ENCODE peak calls at places on chromosomes 12 and 14, in eight cellular contexts. One of them, this sample, is unnamed.

GRCh38 chr12:78376257-78376656 is 488.3 kb upstream of the SYT1 start:
- DNase-seq in A549: no peak
- DNase-seq in cardiac fibroblast: no peak
- DNase-seq in CD4-positive, alpha-beta T cell: no peak
- DNase-seq in glutamatergic neuron: no peak
- DNase-seq in hepatocyte: no peak
- DNase-seq in bronchial epithelial cell: no peak
- DNase-seq in activated B cell treated with CpG ODN at 0.5 μM for 24 hours: no peak
- DNase-seq in this sample: no peak

GRCh38 chr14:91377700-91378652 is 39.6 kb downstream of the CCDC88C start:
- DNase-seq in hepatocyte: no peak
- DNase-seq in activated B cell treated with CpG ODN at 0.5 μM for 24 hours: no peak
- DNase-seq in cardiac fibroblast: no peak
- DNase-seq in glutamatergic neuron: peak
- DNase-seq in bronchial epithelial cell: no peak
- DNase-seq in CD4-positive, alpha-beta T cell: no peak
- DNase-seq in A549: no peak
- DNase-seq in this sample: peak

GRCh38 chr12:9992296-9992695 is 6.6 kb downstream of the CLEC1B start:
- DNase-seq in glutamatergic neuron: no peak
- DNase-seq in cardiac fibroblast: no peak
- DNase-seq in CD4-positive, alpha-beta T cell: no peak
- DNase-seq in hepatocyte: no peak
- DNase-seq in A549: no peak
- DNase-seq in bronchial epithelial cell: no peak
- DNase-seq in activated B cell treated with CpG ODN at 0.5 μM for 24 hours: no peak
- DNase-seq in this sample: no peak

GRCh38 chr12:79019672-79020071 is 155.1 kb downstream of the SYT1 start:
- DNase-seq in hepatocyte: no peak
- DNase-seq in A549: no peak
- DNase-seq in activated B cell treated with CpG ODN at 0.5 μM for 24 hours: no peak
- DNase-seq in cardiac fibroblast: no peak
- DNase-seq in glutamatergic neuron: no peak
- DNase-seq in CD4-positive, alpha-beta T cell: no peak
- DNase-seq in bronchial epithelial cell: no peak
- DNase-seq in this sample: no peak

GRCh38 chr12:127260531-127260930 is 1006.4 kb upstream of the TMEM132C start:
- DNase-seq in A549: no peak
- DNase-seq in activated B cell treated with CpG ODN at 0.5 μM for 24 hours: no peak
- DNase-seq in CD4-positive, alpha-beta T cell: no peak
- DNase-seq in glutamatergic neuron: no peak
- DNase-seq in cardiac fibroblast: no peak
- DNase-seq in hepatocyte: no peak
- DNase-seq in bronchial epithelial cell: peak
- DNase-seq in this sample: no peak

GRCh38 chr14:44742202-44742601 is 219.5 kb downstream of the KLHL28 start:
- DNase-seq in cardiac fibroblast: no peak
- DNase-seq in A549: no peak
- DNase-seq in bronchial epithelial cell: no peak
- DNase-seq in activated B cell treated with CpG ODN at 0.5 μM for 24 hours: no peak
- DNase-seq in hepatocyte: no peak
- DNase-seq in CD4-positive, alpha-beta T cell: no peak
- DNase-seq in glutamatergic neuron: no peak
- DNase-seq in this sample: no peak

GRCh38 chr14:58100735-58101368 is 51.2 kb downstream of the ARMH4 start:
- DNase-seq in activated B cell treated with CpG ODN at 0.5 μM for 24 hours: no peak
- DNase-seq in cardiac fibroblast: no peak
- DNase-seq in glutamatergic neuron: no peak
- DNase-seq in A549: no peak
- DNase-seq in hepatocyte: no peak
- DNase-seq in bronchial epithelial cell: peak
- DNase-seq in CD4-positive, alpha-beta T cell: no peak
- DNase-seq in this sample: no peak

GRCh38 chr14:51481643-51482042 is 170.1 kb upstream of the FRMD6 start:
- DNase-seq in cardiac fibroblast: no peak
- DNase-seq in hepatocyte: no peak
- DNase-seq in glutamatergic neuron: no peak
- DNase-seq in bronchial epithelial cell: no peak
- DNase-seq in A549: no peak
- DNase-seq in activated B cell treated with CpG ODN at 0.5 μM for 24 hours: no peak
- DNase-seq in CD4-positive, alpha-beta T cell: no peak
- DNase-seq in this sample: no peak

GRCh38 chr12:118120579-118121363 is 15.2 kb upstream of the PEBP1 start:
- DNase-seq in activated B cell treated with CpG ODN at 0.5 μM for 24 hours: peak
- DNase-seq in CD4-positive, alpha-beta T cell: peak
- DNase-seq in cardiac fibroblast: peak
- DNase-seq in glutamatergic neuron: peak
- DNase-seq in hepatocyte: peak
- DNase-seq in bronchial epithelial cell: peak
- DNase-seq in A549: peak
- DNase-seq in this sample: peak

GRCh38 chr12:57173089-57173488 is 25.7 kb upstream of the LRP1-AS start:
- DNase-seq in CD4-positive, alpha-beta T cell: peak
- DNase-seq in hepatocyte: peak
- DNase-seq in cardiac fibroblast: no peak
- DNase-seq in bronchial epithelial cell: no peak
- DNase-seq in activated B cell treated with CpG ODN at 0.5 μM for 24 hours: no peak
- DNase-seq in A549: peak
- DNase-seq in glutamatergic neuron: peak
- DNase-seq in this sample: no peak

GRCh38 chr12:53230971-53231858 is 794 bp downstream of the RARG start:
- DNase-seq in A549: no peak
- DNase-seq in activated B cell treated with CpG ODN at 0.5 μM for 24 hours: no peak
- DNase-seq in hepatocyte: no peak
- DNase-seq in glutamatergic neuron: no peak
- DNase-seq in cardiac fibroblast: no peak
- DNase-seq in bronchial epithelial cell: no peak
- DNase-seq in CD4-positive, alpha-beta T cell: no peak
- DNase-seq in this sample: no peak

GRCh38 chr12:31118347-31118830 is 44.7 kb downstream of the DDX11 start:
- DNase-seq in A549: peak
- DNase-seq in CD4-positive, alpha-beta T cell: no peak
- DNase-seq in activated B cell treated with CpG ODN at 0.5 μM for 24 hours: no peak
- DNase-seq in hepatocyte: peak
- DNase-seq in glutamatergic neuron: no peak
- DNase-seq in cardiac fibroblast: peak
- DNase-seq in bronchial epithelial cell: no peak
- DNase-seq in this sample: no peak

GRCh38 chr12:4153343-4153892 is 120.1 kb upstream of the CCND2 start:
- DNase-seq in cardiac fibroblast: no peak
- DNase-seq in CD4-positive, alpha-beta T cell: peak
- DNase-seq in hepatocyte: no peak
- DNase-seq in activated B cell treated with CpG ODN at 0.5 μM for 24 hours: peak
- DNase-seq in A549: no peak
- DNase-seq in glutamatergic neuron: no peak
- DNase-seq in bronchial epithelial cell: no peak
- DNase-seq in this sample: peak

GRCh38 chr12:95858451-95859343 is at the start of gene SNRPF:
- DNase-seq in hepatocyte: peak
- DNase-seq in glutamatergic neuron: peak
- DNase-seq in bronchial epithelial cell: peak
- DNase-seq in CD4-positive, alpha-beta T cell: peak
- DNase-seq in cardiac fibroblast: peak
- DNase-seq in activated B cell treated with CpG ODN at 0.5 μM for 24 hours: peak
- DNase-seq in A549: peak
- DNase-seq in this sample: peak
- TF ChIP-seq CTCF in hepatocyte: peak
- TF ChIP-seq CTCF in glutamatergic neuron: no peak
- TF ChIP-seq CTCF in bronchial epithelial cell: peak
- TF ChIP-seq CTCF in CD4-positive, alpha-beta T cell: no peak
- TF ChIP-seq CTCF in cardiac fibroblast: peak
- TF ChIP-seq CTCF in activated B cell treated with CpG ODN at 0.5 μM for 24 hours: no peak
- TF ChIP-seq CTCF in A549: no peak
- TF ChIP-seq CTCF in this sample: no peak

GRCh38 chr12:47819544-47819901 is 180 bp downstream of the HDAC7 start:
- DNase-seq in activated B cell treated with CpG ODN at 0.5 μM for 24 hours: no peak
- DNase-seq in cardiac fibroblast: no peak
- DNase-seq in bronchial epithelial cell: no peak
- DNase-seq in CD4-positive, alpha-beta T cell: no peak
- DNase-seq in A549: no peak
- DNase-seq in glutamatergic neuron: peak
- DNase-seq in hepatocyte: no peak
- DNase-seq in this sample: no peak

GRCh38 chr12:47818007-47818376 is 1.7 kb downstream of the HDAC7 start:
- DNase-seq in A549: no peak
- DNase-seq in cardiac fibroblast: no peak
- DNase-seq in glutamatergic neuron: no peak
- DNase-seq in CD4-positive, alpha-beta T cell: no peak
- DNase-seq in activated B cell treated with CpG ODN at 0.5 μM for 24 hours: no peak
- DNase-seq in bronchial epithelial cell: no peak
- DNase-seq in hepatocyte: no peak
- DNase-seq in this sample: no peak

GRCh38 chr12:47819902-47820630 is at the start of gene HDAC7:
- DNase-seq in activated B cell treated with CpG ODN at 0.5 μM for 24 hours: peak
- DNase-seq in A549: peak
- DNase-seq in hepatocyte: peak
- DNase-seq in glutamatergic neuron: peak
- DNase-seq in CD4-positive, alpha-beta T cell: peak
- DNase-seq in cardiac fibroblast: peak
- DNase-seq in bronchial epithelial cell: peak
- DNase-seq in this sample: peak

GRCh38 chr12:47818382-47818700 is 1.4 kb downstream of the HDAC7 start:
- DNase-seq in hepatocyte: no peak
- DNase-seq in activated B cell treated with CpG ODN at 0.5 μM for 24 hours: no peak
- DNase-seq in glutamatergic neuron: no peak
- DNase-seq in CD4-positive, alpha-beta T cell: no peak
- DNase-seq in cardiac fibroblast: peak
- DNase-seq in A549: no peak
- DNase-seq in bronchial epithelial cell: no peak
- DNase-seq in this sample: no peak

GRCh38 chr12:47818701-47819543 is 781 bp downstream of the HDAC7 start:
- DNase-seq in glutamatergic neuron: peak
- DNase-seq in cardiac fibroblast: peak
- DNase-seq in activated B cell treated with CpG ODN at 0.5 μM for 24 hours: peak
- DNase-seq in A549: peak
- DNase-seq in bronchial epithelial cell: no peak
- DNase-seq in CD4-positive, alpha-beta T cell: peak
- DNase-seq in hepatocyte: peak
- DNase-seq in this sample: peak
- TF ChIP-seq CTCF in glutamatergic neuron: no peak
- TF ChIP-seq CTCF in cardiac fibroblast: peak
- TF ChIP-seq CTCF in activated B cell treated with CpG ODN at 0.5 μM for 24 hours: no peak
- TF ChIP-seq CTCF in A549: peak
- TF ChIP-seq CTCF in bronchial epithelial cell: peak
- TF ChIP-seq CTCF in CD4-positive, alpha-beta T cell: no peak
- TF ChIP-seq CTCF in hepatocyte: peak
- TF ChIP-seq CTCF in this sample: no peak

GRCh38 chr12:124053855-124054254 is 80.8 kb downstream of the ZNF664 start:
- DNase-seq in hepatocyte: peak
- DNase-seq in bronchial epithelial cell: peak
- DNase-seq in glutamatergic neuron: peak
- DNase-seq in activated B cell treated with CpG ODN at 0.5 μM for 24 hours: no peak
- DNase-seq in cardiac fibroblast: peak
- DNase-seq in A549: peak
- DNase-seq in CD4-positive, alpha-beta T cell: no peak
- DNase-seq in this sample: no peak
- TF ChIP-seq CTCF in hepatocyte: peak
- TF ChIP-seq CTCF in bronchial epithelial cell: peak
- TF ChIP-seq CTCF in glutamatergic neuron: peak
- TF ChIP-seq CTCF in activated B cell treated with CpG ODN at 0.5 μM for 24 hours: no peak
- TF ChIP-seq CTCF in cardiac fibroblast: peak
- TF ChIP-seq CTCF in A549: peak
- TF ChIP-seq CTCF in CD4-positive, alpha-beta T cell: no peak
- TF ChIP-seq CTCF in this sample: no peak

GRCh38 chr12:98725481-98726247 is 80.6 kb downstream of the APAF1 start:
- DNase-seq in CD4-positive, alpha-beta T cell: peak
- DNase-seq in A549: peak
- DNase-seq in cardiac fibroblast: peak
- DNase-seq in bronchial epithelial cell: peak
- DNase-seq in glutamatergic neuron: peak
- DNase-seq in hepatocyte: peak
- DNase-seq in activated B cell treated with CpG ODN at 0.5 μM for 24 hours: no peak
- DNase-seq in this sample: no peak

GRCh38 chr12:98719515-98720504 is 74.7 kb downstream of the APAF1 start:
- DNase-seq in cardiac fibroblast: no peak
- DNase-seq in activated B cell treated with CpG ODN at 0.5 μM for 24 hours: no peak
- DNase-seq in CD4-positive, alpha-beta T cell: no peak
- DNase-seq in hepatocyte: no peak
- DNase-seq in A549: no peak
- DNase-seq in glutamatergic neuron: no peak
- DNase-seq in bronchial epithelial cell: no peak
- DNase-seq in this sample: no peak

GRCh38 chr12:98727196-98727595 is 82.1 kb downstream of the APAF1 start:
- DNase-seq in activated B cell treated with CpG ODN at 0.5 μM for 24 hours: no peak
- DNase-seq in cardiac fibroblast: no peak
- DNase-seq in CD4-positive, alpha-beta T cell: no peak
- DNase-seq in A549: no peak
- DNase-seq in hepatocyte: no peak
- DNase-seq in bronchial epithelial cell: no peak
- DNase-seq in glutamatergic neuron: no peak
- DNase-seq in this sample: no peak

GRCh38 chr12:98724384-98725155 is 79.5 kb downstream of the APAF1 start:
- DNase-seq in CD4-positive, alpha-beta T cell: no peak
- DNase-seq in glutamatergic neuron: no peak
- DNase-seq in hepatocyte: no peak
- DNase-seq in bronchial epithelial cell: no peak
- DNase-seq in A549: no peak
- DNase-seq in cardiac fibroblast: no peak
- DNase-seq in activated B cell treated with CpG ODN at 0.5 μM for 24 hours: no peak
- DNase-seq in this sample: no peak

GRCh38 chr12:98721204-98721702 is 76.2 kb downstream of the APAF1 start:
- DNase-seq in CD4-positive, alpha-beta T cell: no peak
- DNase-seq in activated B cell treated with CpG ODN at 0.5 μM for 24 hours: no peak
- DNase-seq in bronchial epithelial cell: no peak
- DNase-seq in hepatocyte: no peak
- DNase-seq in glutamatergic neuron: no peak
- DNase-seq in A549: no peak
- DNase-seq in cardiac fibroblast: no peak
- DNase-seq in this sample: no peak
- TF ChIP-seq CTCF in CD4-positive, alpha-beta T cell: no peak
- TF ChIP-seq CTCF in activated B cell treated with CpG ODN at 0.5 μM for 24 hours: no peak
- TF ChIP-seq CTCF in bronchial epithelial cell: no peak
- TF ChIP-seq CTCF in hepatocyte: no peak
- TF ChIP-seq CTCF in glutamatergic neuron: no peak
- TF ChIP-seq CTCF in A549: no peak
- TF ChIP-seq CTCF in cardiac fibroblast: no peak
- TF ChIP-seq CTCF in this sample: no peak

This sample was measured in natural killer cell.